ENCODE peak calls at places on chromosomes 13 and 19, in eight cellular contexts. One of them, this sample, is unnamed.

GRCh38 chr13:44433863-44434262 is 60.2 kb downstream of the SERP2 start:
- DNase-seq in Panc1: no peak
- DNase-seq in HCT116: no peak
- DNase-seq in transverse colon: no peak
- DNase-seq in GM12878: no peak
- DNase-seq in esophagus muscularis mucosa: no peak
- DNase-seq in sigmoid colon: no peak
- DNase-seq in GM23338: no peak
- DNase-seq in this sample: no peak

GRCh38 chr13:111005364-111005763 is 90.5 kb upstream of the ANKRD10 start:
- DNase-seq in Panc1: no peak
- DNase-seq in HCT116: peak; percentile 59
- DNase-seq in transverse colon: no peak
- DNase-seq in GM12878: no peak
- DNase-seq in esophagus muscularis mucosa: no peak
- DNase-seq in sigmoid colon: no peak
- DNase-seq in GM23338: no peak
- DNase-seq in this sample: no peak

GRCh38 chr13:113907637-113908617 is 44.1 kb upstream of the GAS6 start:
- DNase-seq in Panc1: no peak
- DNase-seq in HCT116: no peak
- DNase-seq in transverse colon: peak; percentile 36
- DNase-seq in GM12878: no peak
- DNase-seq in esophagus muscularis mucosa: peak; percentile 70
- DNase-seq in sigmoid colon: no peak
- DNase-seq in GM23338: no peak
- DNase-seq in this sample: peak; percentile 25

GRCh38 chr13:40613192-40613818 is 53.1 kb downstream of the FOXO1 start:
- DNase-seq in Panc1: no peak
- DNase-seq in HCT116: no peak
- DNase-seq in transverse colon: peak; percentile 63
- DNase-seq in GM12878: peak; percentile 64
- DNase-seq in esophagus muscularis mucosa: peak; percentile 90
- DNase-seq in sigmoid colon: peak; percentile 79
- DNase-seq in GM23338: no peak
- DNase-seq in this sample: peak; percentile 56

GRCh38 chr13:73602295-73602694 is 531.9 kb downstream of the KLF12 start:
- DNase-seq in Panc1: no peak
- DNase-seq in HCT116: peak; percentile 2
- DNase-seq in transverse colon: no peak
- DNase-seq in GM12878: no peak
- DNase-seq in esophagus muscularis mucosa: no peak
- DNase-seq in sigmoid colon: no peak
- DNase-seq in GM23338: peak; percentile 22
- DNase-seq in this sample: no peak

GRCh38 chr19:1587872-1588271 is 4.8 kb downstream of the MBD3 start:
- DNase-seq in Panc1: no peak
- DNase-seq in HCT116: no peak
- DNase-seq in transverse colon: no peak
- DNase-seq in GM12878: no peak
- DNase-seq in esophagus muscularis mucosa: no peak
- DNase-seq in sigmoid colon: no peak
- DNase-seq in GM23338: no peak
- DNase-seq in this sample: no peak

GRCh38 chr19:9041023-9041422 is 30.8 kb upstream of the MUC16 start:
- DNase-seq in Panc1: no peak
- DNase-seq in HCT116: no peak
- DNase-seq in transverse colon: no peak
- DNase-seq in GM12878: no peak
- DNase-seq in esophagus muscularis mucosa: no peak
- DNase-seq in sigmoid colon: no peak
- DNase-seq in GM23338: no peak
- DNase-seq in this sample: no peak

GRCh38 chr13:40652588-40652940 is 13.9 kb downstream of the FOXO1 start:
- DNase-seq in Panc1: no peak
- DNase-seq in HCT116: no peak
- DNase-seq in transverse colon: no peak
- DNase-seq in GM12878: no peak
- DNase-seq in esophagus muscularis mucosa: no peak
- DNase-seq in sigmoid colon: no peak
- DNase-seq in GM23338: peak; percentile 53
- DNase-seq in this sample: no peak

GRCh38 chr13:39273953-39274352 is 235.7 kb downstream of the NHLRC3 start:
- DNase-seq in Panc1: no peak
- DNase-seq in HCT116: no peak
- DNase-seq in transverse colon: peak; percentile 17
- DNase-seq in GM12878: no peak
- DNase-seq in esophagus muscularis mucosa: no peak
- DNase-seq in sigmoid colon: no peak
- DNase-seq in GM23338: peak; percentile 55
- DNase-seq in this sample: peak; percentile 33

GRCh38 chr13:108615241-108615640 is 14.2 kb upstream of the MYO16 start:
- DNase-seq in Panc1: no peak
- DNase-seq in HCT116: no peak
- DNase-seq in transverse colon: no peak
- DNase-seq in GM12878: no peak
- DNase-seq in esophagus muscularis mucosa: no peak
- DNase-seq in sigmoid colon: no peak
- DNase-seq in GM23338: no peak
- DNase-seq in this sample: no peak

GRCh38 chr19:4984448-4984990 is 15.6 kb downstream of the KDM4B start:
- DNase-seq in Panc1: no peak
- DNase-seq in HCT116: no peak
- DNase-seq in transverse colon: no peak
- DNase-seq in GM12878: no peak
- DNase-seq in esophagus muscularis mucosa: no peak
- DNase-seq in sigmoid colon: no peak
- DNase-seq in GM23338: no peak
- DNase-seq in this sample: no peak

GRCh38 chr19:29524912-29525870 is 603 bp upstream of the VSTM2B start:
- DNase-seq in Panc1: no peak
- DNase-seq in HCT116: no peak
- DNase-seq in transverse colon: no peak
- DNase-seq in GM12878: no peak
- DNase-seq in esophagus muscularis mucosa: no peak
- DNase-seq in sigmoid colon: no peak
- DNase-seq in GM23338: peak; percentile 80
- DNase-seq in this sample: no peak

GRCh38 chr13:106038752-106039151 is 496.7 kb downstream of the EFNB2 start:
- DNase-seq in Panc1: no peak
- DNase-seq in HCT116: peak; percentile 51
- DNase-seq in transverse colon: no peak
- DNase-seq in GM12878: no peak
- DNase-seq in esophagus muscularis mucosa: no peak
- DNase-seq in sigmoid colon: no peak
- DNase-seq in GM23338: no peak
- DNase-seq in this sample: no peak

GRCh38 chr13:85529216-85529590 is 270.0 kb downstream of the SLITRK6 start:
- DNase-seq in Panc1: no peak
- DNase-seq in HCT116: no peak
- DNase-seq in transverse colon: no peak
- DNase-seq in GM12878: no peak
- DNase-seq in esophagus muscularis mucosa: no peak
- DNase-seq in sigmoid colon: no peak
- DNase-seq in GM23338: no peak
- DNase-seq in this sample: no peak

GRCh38 chr19:38733493-38734175 is 10.6 kb downstream of the CAPN12 start:
- DNase-seq in Panc1: no peak
- DNase-seq in HCT116: no peak
- DNase-seq in transverse colon: no peak
- DNase-seq in GM12878: no peak
- DNase-seq in esophagus muscularis mucosa: no peak
- DNase-seq in sigmoid colon: peak; percentile 63
- DNase-seq in GM23338: no peak
- DNase-seq in this sample: no peak

GRCh38 chr19:54108496-54108895 is 5.8 kb downstream of the NDUFA3 start:
- DNase-seq in Panc1: no peak
- DNase-seq in HCT116: no peak
- DNase-seq in transverse colon: no peak
- DNase-seq in GM12878: no peak
- DNase-seq in esophagus muscularis mucosa: no peak
- DNase-seq in sigmoid colon: no peak
- DNase-seq in GM23338: no peak
- DNase-seq in this sample: no peak

GRCh38 chr13:99062593-99062992 is 84.7 kb upstream of the DOCK9 start:
- DNase-seq in Panc1: no peak
- DNase-seq in HCT116: no peak
- DNase-seq in transverse colon: no peak
- DNase-seq in GM12878: no peak
- DNase-seq in esophagus muscularis mucosa: no peak
- DNase-seq in sigmoid colon: peak; percentile 74
- DNase-seq in GM23338: no peak
- DNase-seq in this sample: no peak

GRCh38 chr13:36344886-36345437 is 1.2 kb downstream of the SPART start:
- DNase-seq in Panc1: no peak
- DNase-seq in HCT116: no peak
- DNase-seq in transverse colon: no peak
- DNase-seq in GM12878: no peak
- DNase-seq in esophagus muscularis mucosa: no peak
- DNase-seq in sigmoid colon: no peak
- DNase-seq in GM23338: peak; percentile 36
- DNase-seq in this sample: no peak

GRCh38 chr13:99123101-99124045 is 77.3 kb upstream of the UBAC2 start:
- DNase-seq in Panc1: no peak
- DNase-seq in HCT116: no peak
- DNase-seq in transverse colon: no peak
- DNase-seq in GM12878: no peak
- DNase-seq in esophagus muscularis mucosa: no peak
- DNase-seq in sigmoid colon: no peak
- DNase-seq in GM23338: no peak
- DNase-seq in this sample: no peak

GRCh38 chr19:12794196-12794921 is 3.1 kb downstream of the JUNB start:
- DNase-seq in Panc1: no peak
- DNase-seq in HCT116: no peak
- DNase-seq in transverse colon: no peak
- DNase-seq in GM12878: no peak
- DNase-seq in esophagus muscularis mucosa: no peak
- DNase-seq in sigmoid colon: no peak
- DNase-seq in GM23338: no peak
- DNase-seq in this sample: no peak
- TF ChIP-seq CTCF in Panc1: no peak
- TF ChIP-seq CTCF in HCT116: no peak
- TF ChIP-seq CTCF in transverse colon: no peak
- TF ChIP-seq CTCF in GM12878: no peak
- TF ChIP-seq CTCF in esophagus muscularis mucosa: no peak
- TF ChIP-seq CTCF in sigmoid colon: no peak
- TF ChIP-seq CTCF in GM23338: no peak
- TF ChIP-seq CTCF in this sample: no peak

GRCh38 chr19:6108721-6109633 is 1.3 kb downstream of the RFX2 start:
- DNase-seq in Panc1: no peak
- DNase-seq in HCT116: no peak
- DNase-seq in transverse colon: peak; percentile 66
- DNase-seq in GM12878: no peak
- DNase-seq in esophagus muscularis mucosa: peak; percentile 93
- DNase-seq in sigmoid colon: peak; percentile 90
- DNase-seq in GM23338: peak; percentile 64
- DNase-seq in this sample: peak; percentile 32
- TF ChIP-seq POLR2AphosphoS5 in Panc1: no peak
- TF ChIP-seq POLR2AphosphoS5 in HCT116: no peak
- TF ChIP-seq POLR2AphosphoS5 in transverse colon: peak; percentile 63
- TF ChIP-seq POLR2AphosphoS5 in GM12878: no peak
- TF ChIP-seq POLR2AphosphoS5 in esophagus muscularis mucosa: peak; percentile 93
- TF ChIP-seq POLR2AphosphoS5 in sigmoid colon: peak; percentile 79
- TF ChIP-seq POLR2AphosphoS5 in GM23338: no peak
- TF ChIP-seq POLR2AphosphoS5 in this sample: no peak

GRCh38 chr13:96984061-96984508 is 10.2 kb downstream of the OXGR1 start:
- DNase-seq in Panc1: no peak
- DNase-seq in HCT116: no peak
- DNase-seq in transverse colon: peak; percentile 76
- DNase-seq in GM12878: peak; percentile 9
- DNase-seq in esophagus muscularis mucosa: no peak
- DNase-seq in sigmoid colon: no peak
- DNase-seq in GM23338: peak; percentile 69
- DNase-seq in this sample: peak; percentile 78
- TF ChIP-seq CTCF in Panc1: peak; percentile 38
- TF ChIP-seq CTCF in HCT116: peak; percentile 47
- TF ChIP-seq CTCF in transverse colon: peak; percentile 20
- TF ChIP-seq CTCF in GM12878: peak; percentile 2
- TF ChIP-seq CTCF in esophagus muscularis mucosa: peak; percentile 20
- TF ChIP-seq CTCF in sigmoid colon: peak; percentile 15
- TF ChIP-seq CTCF in GM23338: peak; percentile 49
- TF ChIP-seq CTCF in this sample: peak; percentile 27

DNA sequence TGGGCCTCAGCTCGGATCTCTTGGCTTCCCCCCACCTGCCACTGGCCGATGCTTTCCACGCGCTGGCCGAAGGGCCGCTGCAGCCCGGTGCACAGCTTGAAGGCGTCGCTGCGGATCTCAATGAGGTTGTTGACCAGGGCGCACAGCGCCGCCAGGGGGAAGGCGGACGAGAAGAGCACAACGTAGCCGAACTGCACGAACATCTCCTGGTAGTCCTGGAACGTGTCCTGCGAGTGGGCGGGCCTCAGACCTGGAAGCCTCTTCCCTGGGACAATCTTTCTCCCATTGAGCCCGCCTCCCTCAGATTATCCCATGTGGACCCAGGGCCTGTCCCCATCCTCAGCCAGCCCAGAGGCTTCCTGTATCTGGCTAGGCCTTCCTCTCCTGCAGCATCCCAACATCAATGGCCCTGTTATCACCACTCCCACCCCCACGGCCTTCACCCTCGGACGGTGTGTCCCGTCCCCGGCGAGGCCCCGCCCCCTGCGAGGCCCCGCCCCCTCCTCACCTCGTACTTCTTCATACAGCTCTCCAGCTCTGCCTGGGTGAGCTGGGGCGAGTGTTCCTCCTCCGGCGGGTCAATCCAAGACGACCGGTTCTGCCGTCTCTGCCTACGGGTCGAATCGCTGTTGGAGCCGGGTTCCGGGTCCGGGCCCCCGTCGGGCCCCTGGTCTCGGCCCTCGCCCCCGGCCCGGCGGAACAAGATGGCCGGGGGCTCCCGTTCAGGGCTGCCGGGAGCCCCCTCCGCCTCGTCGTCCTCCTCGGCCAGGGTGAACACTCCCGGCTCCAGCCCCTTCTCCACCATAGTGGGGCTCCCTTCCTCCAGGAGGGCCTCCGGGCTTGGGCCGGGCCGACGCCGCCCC is 6.8 kb downstream of the ANO8 start:
- DNase-seq in Panc1: no peak
- DNase-seq in HCT116: peak; percentile 82
- DNase-seq in transverse colon: peak; percentile 89
- DNase-seq in GM12878: no peak
- DNase-seq in esophagus muscularis mucosa: no peak
- DNase-seq in sigmoid colon: peak; percentile 89
- DNase-seq in GM23338: peak; percentile 98
- DNase-seq in this sample: peak; percentile 65
- TF ChIP-seq POLR2AphosphoS5 in Panc1: no peak
- TF ChIP-seq POLR2AphosphoS5 in HCT116: peak; percentile 79
- TF ChIP-seq POLR2AphosphoS5 in transverse colon: peak; percentile 44
- TF ChIP-seq POLR2AphosphoS5 in GM12878: no peak
- TF ChIP-seq POLR2AphosphoS5 in esophagus muscularis mucosa: no peak
- TF ChIP-seq POLR2AphosphoS5 in sigmoid colon: no peak
- TF ChIP-seq POLR2AphosphoS5 in GM23338: peak; percentile 84
- TF ChIP-seq POLR2AphosphoS5 in this sample: no peak

GRCh38 chr19:11659612-11660011 is 62.3 kb downstream of the ZNF627 start:
- DNase-seq in Panc1: no peak
- DNase-seq in HCT116: no peak
- DNase-seq in transverse colon: no peak
- DNase-seq in GM12878: no peak
- DNase-seq in esophagus muscularis mucosa: no peak
- DNase-seq in sigmoid colon: no peak
- DNase-seq in GM23338: peak; percentile 46
- DNase-seq in this sample: no peak
- TF ChIP-seq CTCF in Panc1: no peak
- TF ChIP-seq CTCF in HCT116: peak; percentile 54
- TF ChIP-seq CTCF in transverse colon: peak; percentile 23
- TF ChIP-seq CTCF in GM12878: peak; percentile 33
- TF ChIP-seq CTCF in esophagus muscularis mucosa: peak; percentile 22
- TF ChIP-seq CTCF in sigmoid colon: no peak
- TF ChIP-seq CTCF in GM23338: peak; percentile 51
- TF ChIP-seq CTCF in this sample: no peak

This sample was measured in stomach.